ENCODE peak calls at places on chromosomes 2 and 18, in ten cellular contexts. E is PC-3, C is heart right ventricle, T is SK-N-SH, G is IMR-90, K is H1, N is GM23338, F is hepatocyte, H is GM12865, M is dorsolateral prefrontal cortex. V is an unnamed sample.

GRCh38 chr2:150520887-150521664 is 33.6 kb upstream of the RND3 start:
- DNase-seq in E (peak; percentile 18), K (no peak), H (peak; percentile 44), F (no peak), M (no peak), G (peak; percentile 83), C (no peak), T (no peak), N (no peak), V (peak; percentile 69)

GRCh38 chr2:33241581-33241980 is 234.9 kb upstream of the RASGRP3 start:
- DNase-seq in M (no peak), K (no peak), N (no peak), F (no peak), H (no peak), T (no peak), G (no peak), C (no peak), E (no peak), V (peak; percentile 100)

GRCh38 chr2:45874324-45874723 is 222.8 kb downstream of the PRKCE start:
- DNase-seq in N (no peak), H (no peak), T (no peak), G (no peak), K (no peak), C (peak; percentile 76), F (no peak), E (peak; percentile 19), M (peak; percentile 52), V (no peak)

GRCh38 chr2:96501471-96501874 is 3.7 kb downstream of the NEURL3 start:
- DNase-seq in C (no peak), K (no peak), G (no peak), F (peak; percentile 8), N (no peak), H (peak; percentile 81), T (no peak), E (no peak), M (no peak), V (no peak)

GRCh38 chr18:49691177-49691608 is 122.1 kb downstream of the ACAA2 start:
- DNase-seq in F (no peak), M (no peak), N (no peak), K (no peak), C (no peak), E (peak; percentile 81), T (no peak), H (no peak), G (peak; percentile 93), V (peak; percentile 64)

GRCh38 chr18:69817335-69817935 is 130.2 kb downstream of the CD226 start:
- DNase-seq in T (no peak), N (no peak), H (peak; percentile 12), E (peak; percentile 66), F (no peak), M (no peak), K (no peak), C (no peak), G (peak; percentile 98), V (peak; percentile 18)

GRCh38 chr2:62227386-62228075 is 31.6 kb downstream of the B3GNT2 start:
- DNase-seq in T (no peak), E (peak; percentile 17), G (peak; percentile 6), K (no peak), M (no peak), C (no peak), H (no peak), F (no peak), N (no peak), V (no peak)

GRCh38 chr2:200496696-200497095 is 13.2 kb downstream of the KCTD18 start:
- DNase-seq in C (no peak), G (no peak), K (no peak), E (no peak), M (no peak), N (no peak), H (no peak), T (no peak), F (no peak), V (no peak)

GRCh38 chr2:197208029-197208428 is 102.6 kb downstream of the ANKRD44 start:
- DNase-seq in N (no peak), E (no peak), F (no peak), T (no peak), K (no peak), M (no peak), H (no peak), G (no peak), C (no peak), V (no peak)

GRCh38 chr2:188645982-188646381 is 328.2 kb upstream of the COL3A1 start:
- DNase-seq in N (no peak), T (no peak), F (no peak), K (no peak), G (peak; percentile 83), H (no peak), E (no peak), C (no peak), M (no peak), V (no peak)

GRCh38 chr18:48475635-48476549 is 62.9 kb upstream of the CTIF start:
- DNase-seq in G (peak; percentile 82), M (no peak), H (peak; percentile 68), C (no peak), T (peak; percentile 73), F (peak; percentile 82), N (peak; percentile 88), E (peak; percentile 63), K (peak; percentile 41), V (peak; percentile 77)

GRCh38 chr2:104769096-104769495 is 84.8 kb upstream of the POU3F3 start:
- DNase-seq in M (no peak), C (no peak), H (no peak), G (no peak), K (no peak), T (no peak), E (no peak), N (no peak), F (no peak), V (peak; percentile 93)

GRCh38 chr2:161782615-161783014 is 158.4 kb downstream of the SLC4A10 start:
- DNase-seq in K (no peak), H (no peak), T (no peak), E (no peak), C (no peak), F (no peak), M (no peak), G (no peak), N (no peak), V (no peak)

GRCh38 chr18:59690216-59691045 is 6.8 kb downstream of the CCBE1 start:
- DNase-seq in M (no peak), E (peak; percentile 20), G (no peak), C (no peak), F (no peak), N (peak; percentile 62), T (no peak), H (no peak), K (peak; percentile 38), V (no peak)

GRCh38 chr2:60885683-60886082 is 4.3 kb downstream of the REL start:
- DNase-seq in K (no peak), F (peak; percentile 18), H (no peak), C (no peak), G (no peak), M (no peak), E (no peak), T (no peak), N (no peak), V (no peak)

GRCh38 chr2:60882971-60883753 is 1.8 kb downstream of the REL start:
- DNase-seq in H (peak; percentile 78), E (peak; percentile 16), F (peak; percentile 11), N (peak; percentile 17), T (peak; percentile 12), G (peak; percentile 15), M (no peak), C (no peak), K (no peak), V (no peak)

GRCh38 chr2:60884795-60885194 is 3.4 kb downstream of the REL start:
- DNase-seq in H (no peak), K (no peak), N (no peak), E (no peak), F (no peak), M (no peak), G (peak; percentile 36), C (no peak), T (no peak), V (no peak)

GRCh38 chr2:60880988-60881932 is at the start of gene REL:
- DNase-seq in K (peak; percentile 64), H (peak; percentile 96), N (peak; percentile 95), T (peak; percentile 95), E (peak; percentile 91), G (peak; percentile 92), F (peak; percentile 97), C (peak; percentile 92), M (peak; percentile 93), V (peak; percentile 58)

GRCh38 chr2:60883896-60884295 is 2.5 kb downstream of the REL start:
- DNase-seq in G (no peak), C (no peak), M (no peak), E (no peak), H (no peak), N (no peak), T (no peak), F (no peak), K (no peak), V (no peak)
- H3K4me3 ChIP-seq in G (no peak overlapping the region), C (peak overlapping the region; percentile 90), M (peak overlapping the region; percentile 94), E (peak overlapping the region; percentile 90), H (peak overlapping the region; percentile 87), N (peak overlapping the region; percentile 81), T (peak overlapping the region; percentile 89), F (peak overlapping the region; percentile 54), K (no peak overlapping the region), V (no peak overlapping the region)

DNA sequence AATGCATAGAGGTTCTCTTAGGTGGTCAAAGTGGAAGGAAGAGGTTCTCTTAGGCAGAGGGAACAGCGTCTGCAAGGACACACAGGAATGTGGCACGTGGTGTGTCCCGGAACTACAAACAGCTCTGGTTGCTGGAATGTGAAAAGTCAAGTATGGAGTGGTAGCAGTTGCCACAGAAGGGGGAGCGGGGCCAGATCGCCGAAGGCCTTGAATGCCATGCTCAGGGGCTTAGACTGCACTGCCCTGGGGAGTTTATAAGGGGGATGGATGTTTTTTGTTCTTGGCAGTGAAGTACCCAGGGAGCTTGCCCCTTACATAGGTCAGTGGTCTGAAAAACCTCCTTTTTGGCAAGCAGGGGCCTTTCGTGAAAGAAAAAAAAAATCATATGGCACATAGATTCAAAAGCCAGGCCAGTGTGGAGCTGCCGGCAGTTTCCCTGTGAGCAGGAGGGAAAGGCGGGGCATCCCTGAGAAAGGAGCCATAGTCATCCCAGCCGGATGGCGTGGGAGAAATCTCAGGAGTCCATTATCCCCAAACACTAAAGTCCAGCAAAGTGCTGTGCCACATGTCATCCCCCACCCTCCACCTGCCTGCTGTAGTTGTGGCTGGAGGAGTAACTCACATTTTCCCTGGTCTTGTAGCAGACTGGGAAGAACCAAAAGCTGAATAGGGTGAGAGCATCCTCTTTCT is 45.4 kb downstream of the GORASP2 start:
- DNase-seq in G (no peak), H (no peak), C (no peak), N (peak; percentile 71), K (no peak), F (peak; percentile 27), M (no peak), T (no peak), E (peak; percentile 13), V (no peak)
- H3K4me3 ChIP-seq in G (peak overlapping the region; percentile 86), H (peak overlapping the region; percentile 95), C (peak overlapping the region; percentile 78), N (peak overlapping the region; percentile 72), K (no peak overlapping the region), F (no peak overlapping the region), M (peak overlapping the region; percentile 89), T (no peak overlapping the region), E (peak overlapping the region; percentile 89), V (no peak overlapping the region)

GRCh38 chr18:2980607-2980923 is 32.4 kb downstream of the LPIN2 start:
- DNase-seq in C (no peak), E (no peak), T (no peak), M (no peak), N (no peak), G (no peak), H (no peak), K (no peak), F (no peak), V (no peak)
- H3K4me3 ChIP-seq in C (no peak overlapping the region), E (no peak overlapping the region), T (no peak overlapping the region), M (no peak overlapping the region), N (no peak overlapping the region), G (no peak overlapping the region), H (peak overlapping the region; percentile 0), K (no peak overlapping the region), F (no peak overlapping the region), V (no peak overlapping the region)

GRCh38 chr2:216011320-216011849 is 2.0 kb downstream of the MREG start:
- DNase-seq in M (no peak), C (no peak), F (no peak), G (no peak), K (no peak), H (no peak), T (no peak), E (no peak), N (no peak), V (no peak)
- H3K4me3 ChIP-seq in M (peak overlapping the region; percentile 86), C (no peak overlapping the region), F (no peak overlapping the region), G (no peak overlapping the region), K (no peak overlapping the region), H (peak overlapping the region; percentile 98), T (no peak overlapping the region), E (peak overlapping the region; percentile 87), N (peak overlapping the region; percentile 76), V (no peak overlapping the region)

V was measured in astrocyte of the cerebellum.